ENCODE peak calls at places on chromosome 21, in six cellular contexts. U is cardiac fibroblast; T is tibial artery; X is foreskin melanocyte; A is Panc1; J is activated T-helper 1 cell treated with anti-CD3 and anti-CD28 coated beads, Interleukin-2, amount 50 U/mL, for 16 hours. E is an unnamed sample.

GRCh38 chr21:37623689-37624088 is 257.1 kb downstream of the DYRK1A start:
- DNase-seq in U (no peak), T (no peak), X (no peak), A (no peak), J (no peak), E (no peak)

GRCh38 chr21:45522986-45523385 is 19.3 kb downstream of the SLC19A1 start:
- DNase-seq in U (no peak), T (no peak), X (no peak), A (no peak), J (no peak), E (no peak)

GRCh38 chr21:41895643-41896493 is 16.7 kb upstream of the PRDM15 start:
- DNase-seq in U (no peak), T (no peak), X (no peak), A (no peak), J (peak; percentile 27), E (no peak)

GRCh38 chr21:34926784-34927548 is 122.1 kb downstream of the RUNX1 start:
- DNase-seq in U (peak; percentile 63), T (peak; percentile 27), X (no peak), A (no peak), J (no peak), E (no peak)

GRCh38 chr21:44085491-44086321 is 21.5 kb upstream of the PWP2 start:
- DNase-seq in U (peak; percentile 17), T (no peak), X (peak; percentile 94), A (no peak), J (no peak), E (no peak)

GRCh38 chr21:42025392-42026071 is 15.4 kb upstream of the ZBTB21 start:
- DNase-seq in U (peak; percentile 43), T (no peak), X (no peak), A (no peak), J (no peak), E (peak; percentile 78)

GRCh38 chr21:42411197-42411869 is 7.6 kb downstream of the UBASH3A start:
- DNase-seq in U (no peak), T (no peak), X (no peak), A (no peak), J (no peak), E (no peak)

GRCh38 chr21:16309250-16309971 is 579.6 kb downstream of the USP25 start:
- DNase-seq in U (no peak), T (no peak), X (no peak), A (no peak), J (no peak), E (no peak)

GRCh38 chr21:45413922-45414321 is 9.0 kb downstream of the COL18A1 start:
- DNase-seq in U (no peak), T (no peak), X (no peak), A (no peak), J (no peak), E (no peak)

GRCh38 chr21:16193758-16194606 is 464.2 kb downstream of the USP25 start:
- DNase-seq in U (peak; percentile 84), T (peak; percentile 77), X (peak; percentile 48), A (no peak), J (no peak), E (peak; percentile 12)

GRCh38 chr21:33478858-33479678 is 706 bp downstream of the TMEM50B start:
- DNase-seq in U (peak; percentile 32), T (no peak), X (peak; percentile 24), A (no peak), J (peak; percentile 17), E (peak; percentile 71)

GRCh38 chr21:38979271-38980196 is 173.8 kb downstream of the ETS2 start:
- DNase-seq in U (peak; percentile 39), T (no peak), X (no peak), A (no peak), J (no peak), E (peak; percentile 49)

GRCh38 chr21:42404534-42404933 is 832 bp downstream of the UBASH3A start:
- DNase-seq in U (no peak), T (no peak), X (no peak), A (no peak), J (no peak), E (no peak)

GRCh38 chr21:42234026-42234425 is 15.1 kb downstream of the ABCG1 start:
- DNase-seq in U (no peak), T (no peak), X (no peak), A (no peak), J (no peak), E (no peak)